ENCODE peak calls at places on chromosomes 2 and 18, in ten cellular contexts. A, Y, E, P, M, X, K, N, L and B are unnamed samples.

GRCh38 chr2:96912356-96913116 is 42.7 kb upstream of the SEMA4C start:
- DNase-seq in K (no peak), M (no peak), N (no peak), L (no peak), A (no peak), Y (no peak), P (no peak), X (no peak), E (no peak), B (no peak)

GRCh38 chr2:174066871-174067270 is 101.7 kb upstream of the SP3 start:
- DNase-seq in N (no peak), L (no peak), Y (no peak), A (no peak), X (no peak), K (no peak), E (no peak), P (no peak), M (no peak), B (no peak)

GRCh38 chr2:181074457-181074856 is 94.1 kb downstream of the UBE2E3 start:
- DNase-seq in L (no peak), X (no peak), N (no peak), M (no peak), Y (no peak), K (no peak), A (no peak), P (no peak), E (no peak), B (no peak)

GRCh38 chr18:76264851-76265250 is 230.2 kb downstream of the ZNF516 start:
- DNase-seq in M (no peak), P (no peak), A (no peak), Y (no peak), N (no peak), K (no peak), L (no peak), E (no peak), X (no peak), B (no peak)

GRCh38 chr2:208573559-208573958 is 167.0 kb downstream of the PTH2R start:
- DNase-seq in M (peak), N (no peak), X (no peak), A (no peak), E (no peak), Y (no peak), K (no peak), P (no peak), L (no peak), B (no peak)

GRCh38 chr18:68417826-68418225 is 297.1 kb downstream of the TMX3 start:
- DNase-seq in Y (peak), E (no peak), P (no peak), M (no peak), K (no peak), A (no peak), N (no peak), X (no peak), L (no peak), B (no peak)

GRCh38 chr2:134334542-134335353 is 80.9 kb downstream of the MGAT5 start:
- DNase-seq in Y (no peak), K (no peak), E (no peak), N (no peak), M (no peak), P (no peak), A (no peak), L (no peak), X (no peak), B (no peak)

GRCh38 chr18:68103561-68103960 is 587.0 kb upstream of the DSEL start:
- DNase-seq in E (no peak), A (no peak), P (peak), X (no peak), L (no peak), M (no peak), K (no peak), N (no peak), Y (no peak), B (no peak)

GRCh38 chr18:29449424-29449823 is 1272.5 kb upstream of the CDH2 start:
- DNase-seq in N (no peak), E (no peak), K (no peak), A (no peak), L (no peak), X (no peak), P (no peak), Y (peak), M (no peak), B (no peak)

GRCh38 chr2:237923507-237924163 is 43.2 kb upstream of the UBE2F start:
- DNase-seq in K (peak), P (no peak), M (peak), E (peak), N (peak), X (peak), A (peak), Y (peak), L (no peak), B (no peak)

GRCh38 chr2:122706757-122707223 is 951.3 kb downstream of the TSN start:
- DNase-seq in A (no peak), M (no peak), N (no peak), L (peak), E (no peak), Y (no peak), K (no peak), P (no peak), X (no peak), B (no peak)

GRCh38 chr2:64023485-64024258 is 4.4 kb upstream of the VPS54 start:
- DNase-seq in X (no peak), A (peak), M (no peak), L (no peak), P (no peak), N (no peak), Y (no peak), K (no peak), E (no peak), B (no peak)

GRCh38 chr2:213253162-213253561 is 31.1 kb upstream of the SPAG16 start:
- DNase-seq in Y (no peak), L (no peak), K (no peak), E (no peak), X (no peak), P (no peak), M (no peak), N (no peak), A (no peak), B (no peak)

GRCh38 chr2:149597050-149598013 is 9.8 kb upstream of the MMADHC start:
- DNase-seq in K (no peak), E (peak), A (peak), L (peak), N (no peak), M (peak), P (peak), Y (peak), X (peak), B (peak)

GRCh38 chr2:80001704-80002103 is 302.8 kb downstream of the LRRTM1 start:
- DNase-seq in A (no peak), N (no peak), L (no peak), P (no peak), Y (peak), K (no peak), E (peak), M (no peak), X (no peak), B (no peak)

GRCh38 chr18:47397671-47398319 is 146.3 kb upstream of the SKOR2 start:
- DNase-seq in M (peak), A (peak), P (peak), X (peak), K (no peak), L (peak), Y (no peak), N (no peak), E (no peak), B (no peak)

GRCh38 chr2:207184768-207185167 is 19.0 kb upstream of the KLF7 start:
- DNase-seq in X (no peak), Y (no peak), E (no peak), M (no peak), P (no peak), L (peak), K (no peak), N (no peak), A (no peak), B (no peak)

GRCh38 chr2:41764919-41765318 is 282.9 kb upstream of the PKDCC start:
- DNase-seq in E (no peak), A (no peak), N (no peak), Y (no peak), L (no peak), P (no peak), M (no peak), X (no peak), K (no peak), B (no peak)

GRCh38 chr2:36032046-36032445 is 323.5 kb upstream of the CRIM1 start:
- DNase-seq in N (no peak), K (no peak), A (no peak), X (no peak), Y (no peak), E (no peak), M (no peak), L (no peak), P (no peak), B (no peak)

GRCh38 chr2:177289824-177290632 is 25.5 kb upstream of the NFE2L2 start:
- DNase-seq in A (peak), E (no peak), P (no peak), M (no peak), L (no peak), X (no peak), Y (no peak), N (no peak), K (no peak), B (no peak)

GRCh38 chr2:38685116-38685735 is 19.3 kb downstream of the GALM start:
- DNase-seq in A (no peak), Y (peak), L (peak), P (peak), K (no peak), X (peak), N (no peak), E (no peak), M (no peak), B (no peak)

GRCh38 chr2:27071990-27072830 is 756 bp upstream of the OST4 start:
- DNase-seq in X (no peak), L (no peak), M (peak), A (no peak), E (peak), K (peak), N (peak), P (no peak), Y (peak), B (no peak)

GRCh38 chr2:62050456-62051045 is 145.1 kb downstream of the COMMD1 start:
- DNase-seq in E (no peak), X (no peak), Y (no peak), L (no peak), K (no peak), A (no peak), N (no peak), P (no peak), M (no peak), B (no peak)

GRCh38 chr18:2970344-2970743 is 42.6 kb downstream of the LPIN2 start:
- DNase-seq in M (no peak), L (no peak), A (no peak), P (no peak), N (no peak), Y (no peak), E (no peak), K (no peak), X (no peak), B (no peak)

GRCh38 chr2:180979086-180979934 is 1.1 kb upstream of the UBE2E3 start:
- DNase-seq in X (peak), E (peak), M (peak), A (peak), P (no peak), K (no peak), Y (peak), N (no peak), L (peak), B (peak)

GRCh38 chr18:24600076-24600654 is 139.7 kb downstream of the HRH4 start:
- DNase-seq in M (peak), Y (peak), L (peak), X (peak), A (peak), K (no peak), E (no peak), P (peak), N (no peak), B (no peak)

GRCh38 chr2:173991857-173992588 is 26.9 kb upstream of the SP3 start:
- DNase-seq in P (no peak), X (no peak), A (no peak), L (peak), K (peak), N (no peak), M (peak), Y (peak), E (peak), B (peak)

GRCh38 chr2:151757861-151758260 is 23.6 kb upstream of the NEB start:
- DNase-seq in E (no peak), K (no peak), P (no peak), A (no peak), L (no peak), N (no peak), X (no peak), Y (no peak), M (no peak), B (no peak)

GRCh38 chr2:157726946-157727345 is 98.3 kb upstream of the ACVR1C start:
- DNase-seq in X (no peak), N (no peak), E (no peak), L (peak), K (no peak), Y (no peak), P (no peak), M (no peak), A (no peak), B (no peak)

GRCh38 chr2:191126386-191126785 is 24.4 kb downstream of the STAT4 start:
- DNase-seq in N (no peak), E (no peak), M (no peak), L (no peak), X (no peak), A (no peak), K (no peak), Y (no peak), P (no peak), B (no peak)

GRCh38 chr2:191128172-191128910 is 22.5 kb downstream of the STAT4 start:
- DNase-seq in X (no peak), E (no peak), L (no peak), A (no peak), M (no peak), Y (no peak), N (no peak), K (no peak), P (no peak), B (no peak)

GRCh38 chr2:191128911-191129304 is 21.9 kb downstream of the STAT4 start:
- DNase-seq in E (no peak), P (no peak), N (no peak), K (no peak), Y (no peak), X (no peak), M (no peak), L (no peak), A (no peak), B (no peak)

GRCh38 chr2:191122638-191123294 is 28.0 kb downstream of the STAT4 start:
- DNase-seq in K (no peak), M (no peak), L (no peak), P (no peak), A (no peak), E (no peak), N (no peak), Y (no peak), X (no peak), B (no peak)

DNA sequence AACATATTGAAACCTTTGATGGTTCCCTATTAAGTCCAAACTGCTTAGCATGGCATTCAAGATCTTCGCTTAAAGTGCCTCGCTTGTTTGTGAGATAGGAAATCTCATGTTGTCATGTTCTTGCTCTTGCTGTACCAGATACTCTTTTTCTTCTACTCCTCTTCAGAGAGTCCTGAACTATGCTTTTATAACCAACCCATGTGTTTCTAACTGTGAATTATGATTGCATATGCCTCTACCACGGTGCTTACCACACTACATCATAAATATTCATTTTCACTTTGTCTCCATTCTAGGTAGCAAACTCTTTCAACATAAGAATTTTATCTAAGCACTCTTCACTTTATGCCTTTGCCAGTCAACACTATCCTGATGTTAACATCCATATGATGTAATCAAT is 23.6 kb downstream of the STAT4 start:
- DNase-seq in M (no peak), Y (no peak), N (no peak), X (no peak), K (no peak), E (no peak), A (no peak), P (no peak), L (no peak), B (no peak)
- H3K27ac ChIP-seq in M (no peak), Y (no peak), N (no peak), X (no peak), K (no peak), E (no peak), A (no peak), P (no peak), L (no peak), B (no peak)

GRCh38 chr18:63980027-63980426 is 10.1 kb downstream of the SERPINB8 start:
- DNase-seq in L (no peak), N (no peak), M (no peak), E (no peak), K (no peak), P (no peak), A (no peak), X (no peak), Y (no peak), B (no peak)
- H3K27ac ChIP-seq in L (no peak), N (peak), M (no peak), E (peak), K (peak), P (no peak), A (no peak), X (peak), Y (peak), B (no peak)

GRCh38 chr2:161160226-161161073 is at the start of gene TANK:
- DNase-seq in E (peak), A (peak), Y (peak), L (peak), K (peak), N (peak), P (no peak), X (peak), M (peak), B (peak)

GRCh38 chr2:161159829-161160225 is 401 bp upstream of the TANK start:
- DNase-seq in E (no peak), K (no peak), Y (no peak), A (no peak), N (no peak), M (no peak), L (no peak), X (no peak), P (no peak), B (no peak)

GRCh38 chr2:161161074-161161577 is 898 bp downstream of the TANK start:
- DNase-seq in N (no peak), Y (no peak), M (no peak), K (no peak), E (no peak), P (no peak), L (no peak), A (peak), X (no peak), B (no peak)

GRCh38 chr2:161163438-161163837 is 3.2 kb downstream of the TANK start:
- DNase-seq in L (no peak), P (no peak), E (no peak), N (no peak), A (no peak), K (no peak), Y (no peak), M (no peak), X (no peak), B (no peak)

GRCh38 chr2:161158882-161159281 is 1.3 kb upstream of the TANK start:
- DNase-seq in E (no peak), Y (no peak), K (no peak), N (no peak), M (no peak), P (no peak), X (no peak), L (no peak), A (no peak), B (no peak)
- H3K27ac ChIP-seq in E (no peak), Y (no peak), K (no peak), N (peak), M (peak), P (no peak), X (no peak), L (peak), A (no peak), B (peak)

GRCh38 chr2:136905779-136906178 is 140.4 kb downstream of the THSD7B start:
- DNase-seq in E (no peak), X (no peak), Y (no peak), M (no peak), N (no peak), K (no peak), L (no peak), A (no peak), P (no peak), B (no peak)

GRCh38 chr2:136901732-136902131 is 136.4 kb downstream of the THSD7B start:
- DNase-seq in M (no peak), P (no peak), L (no peak), K (no peak), Y (no peak), E (no peak), X (no peak), A (no peak), N (no peak), B (no peak)
- H3K27ac ChIP-seq in M (no peak), P (no peak), L (no peak), K (peak), Y (no peak), E (no peak), X (no peak), A (no peak), N (no peak), B (no peak)

DNA sequence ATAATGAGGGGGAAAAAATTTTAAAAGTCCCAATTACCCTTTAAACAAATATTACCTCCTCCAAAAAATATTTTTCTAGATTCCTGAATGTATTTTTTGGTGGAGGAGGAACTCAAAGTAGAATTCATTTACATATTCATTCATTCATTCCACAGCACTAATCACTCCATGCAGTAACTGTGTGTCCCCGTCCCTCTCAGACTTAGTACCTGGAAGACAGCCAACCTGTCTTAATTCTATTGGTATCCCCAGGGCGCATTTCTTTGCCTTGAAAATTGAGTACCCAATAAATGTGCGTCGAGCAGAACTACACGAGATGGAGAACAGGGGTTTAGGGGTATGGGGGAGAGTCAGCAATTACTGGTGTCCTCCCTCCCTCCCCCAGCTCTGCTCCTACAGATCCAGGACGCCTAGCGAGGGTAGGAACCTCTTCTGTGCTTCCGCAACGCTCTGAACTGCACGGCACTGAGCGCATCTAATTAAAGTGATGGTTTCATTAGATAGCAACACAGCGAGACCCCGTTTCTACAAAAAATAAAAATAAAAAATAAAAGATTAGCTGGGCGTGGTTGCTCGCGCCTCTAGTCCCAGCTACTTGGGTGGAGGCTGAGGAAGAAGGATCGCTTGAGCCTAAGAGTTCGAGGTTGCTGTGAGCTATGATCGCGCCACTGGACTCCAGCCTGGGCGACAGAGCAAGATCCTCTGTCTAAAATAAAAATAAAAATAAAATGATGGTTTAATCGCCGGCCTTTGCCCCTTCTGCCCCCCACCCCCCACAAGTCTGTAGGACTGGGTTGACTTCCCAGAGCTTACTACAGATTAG is 668 bp upstream of the FKBP1B start:
- DNase-seq in M (no peak), P (peak), X (no peak), A (peak), K (no peak), N (no peak), E (no peak), Y (no peak), L (no peak), B (no peak)
- H3K27ac ChIP-seq in M (no peak), P (peak), X (no peak), A (no peak), K (peak), N (peak), E (no peak), Y (no peak), L (no peak), B (no peak)

GRCh38 chr2:120885311-120885710 is 149.6 kb downstream of the GLI2 start:
- DNase-seq in E (no peak), M (no peak), P (no peak), L (no peak), Y (no peak), K (peak), X (no peak), A (no peak), N (no peak), B (no peak)
- H3K27ac ChIP-seq in E (no peak), M (no peak), P (no peak), L (no peak), Y (no peak), K (no peak), X (no peak), A (no peak), N (no peak), B (no peak)

DNA sequence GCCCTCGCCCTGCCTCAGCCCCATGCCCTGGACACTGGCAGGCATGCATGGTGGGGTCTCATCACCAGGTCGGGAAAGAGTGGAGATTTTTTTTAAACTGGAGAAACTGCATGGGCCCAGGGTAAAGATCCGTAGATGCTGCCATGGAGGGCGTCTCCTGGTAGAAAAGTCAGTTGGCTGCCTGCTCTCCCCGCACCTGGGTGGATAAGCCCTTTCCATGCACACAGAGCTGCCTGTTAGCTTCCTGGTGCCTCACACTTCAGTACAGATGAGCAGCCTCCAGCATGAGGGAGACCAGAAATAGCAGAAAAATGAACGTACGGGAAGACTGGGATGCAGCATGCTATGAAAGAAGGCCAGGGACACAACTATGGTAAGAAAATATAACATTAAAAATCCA is 92.0 kb downstream of the ASAP2 start:
- DNase-seq in X (no peak), P (no peak), A (no peak), N (no peak), Y (no peak), M (no peak), L (no peak), K (no peak), E (no peak), B (no peak)
- H3K27ac ChIP-seq in X (no peak), P (no peak), A (no peak), N (peak), Y (no peak), M (no peak), L (no peak), K (peak), E (no peak), B (no peak)

GRCh38 chr2:10027931-10028330 is 15.4 kb upstream of the KLF11 start:
- DNase-seq in L (no peak), M (no peak), A (no peak), Y (no peak), N (no peak), K (no peak), X (no peak), E (no peak), P (no peak), B (no peak)
- H3K27ac ChIP-seq in L (no peak), M (no peak), A (no peak), Y (no peak), N (peak), K (peak), X (no peak), E (no peak), P (no peak), B (no peak)